ENCODE peak calls at places on chromosomes 1 and 21, in nine cellular contexts. N, F, J, X, H, V, Z, Q and O are unnamed samples.
A peak's percentile ranks its signal among the peaks of the same experiment; 100 is the strongest.

GRCh38 chr1:46622341-46622740 is 5.7 kb upstream of the MOB3C start:
- DNase-seq in N (no peak), F (peak; percentile 68), J (peak; percentile 75), X (no peak), H (no peak), V (no peak), Z (peak; percentile 48), Q (peak; percentile 63), O (no peak)

GRCh38 chr1:85894651-85895050 is 186.4 kb upstream of the ZNHIT6 start:
- DNase-seq in N (peak; percentile 11), F (no peak), J (peak; percentile 12), X (no peak), H (peak; percentile 43), V (no peak), Z (peak; percentile 44), Q (peak; percentile 50), O (no peak)

GRCh38 chr1:12150456-12151200 is 16.2 kb upstream of the TNFRSF1B start:
- DNase-seq in N (no peak), F (no peak), J (no peak), X (peak; percentile 70), H (no peak), V (no peak), Z (no peak), Q (no peak), O (no peak)

GRCh38 chr1:77671836-77672235 is 10.6 kb downstream of the ZZZ3 start:
- DNase-seq in N (no peak), F (no peak), J (peak; percentile 54), X (no peak), H (no peak), V (peak; percentile 4), Z (peak; percentile 47), Q (no peak), O (no peak)

GRCh38 chr1:41588334-41588875 is 103.9 kb upstream of the EDN2 start:
- DNase-seq in N (no peak), F (no peak), J (no peak), X (no peak), H (no peak), V (no peak), Z (no peak), Q (no peak), O (no peak)

GRCh38 chr21:42744520-42745445 is 91.4 kb downstream of the PDE9A start:
- DNase-seq in N (no peak), F (no peak), J (no peak), X (no peak), H (no peak), V (no peak), Z (no peak), Q (no peak), O (no peak)

GRCh38 chr1:63921357-63921756 is 147.5 kb downstream of the ROR1 start:
- DNase-seq in N (no peak), F (peak; percentile 47), J (no peak), X (no peak), H (no peak), V (no peak), Z (no peak), Q (no peak), O (no peak)

GRCh38 chr1:21607549-21608529 is 61.3 kb downstream of the RAP1GAP start:
- DNase-seq in N (no peak), F (peak; percentile 98), J (peak; percentile 63), X (peak; percentile 85), H (peak; percentile 99), V (peak; percentile 54), Z (peak; percentile 78), Q (peak; percentile 28), O (peak; percentile 67)

GRCh38 chr1:59499273-59499955 is 202.5 kb downstream of the FGGY start:
- DNase-seq in N (no peak), F (no peak), J (no peak), X (no peak), H (no peak), V (no peak), Z (peak; percentile 16), Q (no peak), O (no peak)

GRCh38 chr1:59502009-59502691 is 205.3 kb downstream of the FGGY start:
- DNase-seq in N (no peak), F (no peak), J (no peak), X (no peak), H (no peak), V (no peak), Z (peak; percentile 52), Q (no peak), O (no peak)

GRCh38 chr1:59498640-59499039 is 201.7 kb downstream of the FGGY start:
- DNase-seq in N (no peak), F (no peak), J (peak; percentile 31), X (no peak), H (no peak), V (no peak), Z (peak; percentile 75), Q (no peak), O (no peak)

GRCh38 chr1:59500970-59501742 is 204.3 kb downstream of the FGGY start:
- DNase-seq in N (no peak), F (no peak), J (no peak), X (no peak), H (no peak), V (no peak), Z (no peak), Q (no peak), O (no peak)

DNA sequence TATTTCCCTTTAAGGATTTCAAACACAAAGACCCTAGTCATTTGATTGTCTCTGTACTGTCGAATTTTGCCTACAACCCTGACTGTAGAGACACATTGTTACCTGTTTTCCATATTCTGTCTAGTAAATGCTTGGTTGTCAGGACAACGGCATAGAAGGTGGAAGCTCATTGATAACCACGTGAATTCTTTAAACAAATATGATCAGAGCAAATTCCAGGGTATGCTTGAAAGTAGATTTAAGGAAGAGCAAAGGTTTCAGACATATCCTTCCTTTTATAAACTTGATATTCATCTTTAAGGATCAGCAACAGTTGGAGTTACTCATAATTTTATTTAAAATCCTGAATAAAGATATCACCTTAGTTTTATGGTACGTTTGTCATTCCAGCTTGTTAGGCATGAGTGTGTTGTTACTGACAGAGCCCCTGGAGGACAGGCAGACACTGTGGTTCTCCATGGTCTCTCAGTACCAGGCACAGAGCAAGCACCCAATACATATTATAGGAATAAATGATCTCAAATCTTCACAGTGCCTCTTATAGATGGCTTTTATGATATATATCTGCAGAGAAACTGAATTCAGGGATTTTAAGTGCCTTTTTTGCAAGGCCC is 203.2 kb downstream of the FGGY start:
- DNase-seq in N (no peak), F (no peak), J (no peak), X (no peak), H (no peak), V (no peak), Z (no peak), Q (peak; percentile 22), O (no peak)
- TF ChIP-seq CTCF in N (no peak), F (no peak), J (no peak), X (no peak), H (no peak), V (no peak), Z (no peak), Q (no peak), O (no peak)

DNA sequence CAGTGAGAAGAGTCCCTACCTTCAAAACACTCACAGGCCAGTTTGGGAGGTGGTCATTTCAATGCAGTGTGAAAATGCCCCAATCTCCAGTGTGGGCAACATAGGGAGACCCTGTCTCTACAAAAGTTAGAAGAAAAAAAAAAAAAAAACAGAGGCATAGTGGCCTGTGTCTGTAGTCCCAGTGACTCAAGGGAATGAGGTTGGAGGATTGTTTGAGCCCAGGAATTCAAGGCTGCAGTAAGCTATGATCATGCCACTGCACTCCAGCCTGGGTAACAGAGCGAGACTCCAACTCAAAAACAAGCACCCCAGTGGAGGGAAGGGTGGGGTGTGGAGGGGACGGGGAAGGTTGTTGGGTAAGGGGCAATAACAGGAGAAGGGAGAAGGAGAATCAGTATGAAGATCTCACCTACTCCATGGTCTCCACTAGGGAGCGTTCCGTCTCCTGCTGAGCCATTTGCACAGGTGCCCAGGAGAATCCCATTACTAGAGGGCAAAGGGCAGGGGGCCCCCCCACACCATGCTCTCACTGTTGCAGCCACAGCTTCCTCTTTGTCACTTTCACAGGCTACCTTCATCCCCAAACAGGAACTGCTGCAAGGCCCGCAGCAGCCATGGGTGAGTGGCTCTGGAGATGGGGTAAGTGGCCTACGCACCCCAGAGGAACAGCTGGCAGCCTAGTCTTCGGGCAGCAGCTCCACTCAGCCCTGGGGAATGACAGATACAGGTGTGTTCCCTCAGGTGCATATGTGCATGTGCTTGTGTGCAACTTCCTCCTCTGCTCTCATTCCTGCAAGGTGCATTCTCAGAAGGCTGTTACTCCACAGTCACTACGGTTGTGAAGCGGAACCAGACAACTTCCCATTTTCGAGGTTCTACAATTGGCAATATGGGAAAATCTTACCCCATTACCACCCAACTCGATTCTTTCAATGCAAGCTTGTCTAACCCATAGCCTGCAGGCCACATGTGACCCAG is 87.9 kb upstream of the LYST start:
- DNase-seq in N (no peak), F (peak; percentile 62), J (peak; percentile 37), X (peak; percentile 84), H (no peak), V (no peak), Z (no peak), Q (no peak), O (no peak)
- TF ChIP-seq CTCF in N (no peak), F (no peak), J (no peak), X (peak; percentile 40), H (no peak), V (no peak), Z (no peak), Q (no peak), O (no peak)

GRCh38 chr1:223756002-223756775 is 43.9 kb downstream of the CAPN2 start:
- DNase-seq in N (no peak), F (no peak), J (no peak), X (no peak), H (peak; percentile 12), V (no peak), Z (no peak), Q (no peak), O (no peak)

GRCh38 chr1:223755432-223755792 is 43.1 kb downstream of the CAPN2 start:
- DNase-seq in N (no peak), F (no peak), J (no peak), X (no peak), H (no peak), V (no peak), Z (no peak), Q (no peak), O (no peak)

GRCh38 chr1:223752721-223753515 is 40.6 kb downstream of the CAPN2 start:
- DNase-seq in N (no peak), F (no peak), J (no peak), X (no peak), H (peak; percentile 19), V (no peak), Z (no peak), Q (no peak), O (no peak)

GRCh38 chr1:223756806-223757700 is 44.7 kb downstream of the CAPN2 start:
- DNase-seq in N (no peak), F (no peak), J (no peak), X (no peak), H (no peak), V (no peak), Z (no peak), Q (no peak), O (no peak)

DNA sequence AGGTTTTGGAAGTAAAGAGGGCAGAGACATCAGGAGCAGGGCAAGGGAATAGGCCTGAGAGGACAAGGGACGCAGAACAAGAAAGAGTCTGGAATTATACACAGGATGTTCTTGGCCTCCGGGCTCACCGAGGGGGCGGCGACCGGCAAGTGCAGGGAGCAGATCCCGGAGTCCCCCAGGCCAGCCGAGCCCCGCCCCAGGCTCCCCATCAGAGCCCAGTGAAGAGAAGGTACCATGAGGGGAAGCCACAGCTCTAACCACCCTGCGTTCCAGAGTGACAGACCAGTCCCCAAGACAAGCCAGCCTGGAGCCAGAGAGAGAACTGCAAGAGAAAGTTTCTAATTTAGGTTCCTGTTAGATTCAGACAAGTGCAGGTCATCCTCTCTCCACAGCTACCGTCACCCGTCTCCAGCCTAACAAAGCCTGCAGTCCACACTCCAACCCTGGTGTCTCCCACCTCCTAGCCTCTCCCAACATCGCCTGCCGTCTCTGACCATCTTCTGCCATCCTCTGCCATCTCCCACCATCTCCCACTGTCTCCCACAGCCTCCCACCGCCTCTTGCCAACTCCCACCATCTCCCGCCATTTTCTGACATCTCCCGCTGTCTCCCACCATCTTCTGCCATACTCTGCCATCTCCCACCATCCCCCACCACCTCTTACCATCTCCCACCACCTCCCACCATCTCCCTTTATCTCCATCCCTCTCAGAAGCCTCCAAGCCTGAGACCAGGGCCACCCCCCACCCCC is 42.5 kb downstream of the CAPN2 start:
- DNase-seq in N (no peak), F (no peak), J (no peak), X (no peak), H (no peak), V (no peak), Z (no peak), Q (no peak), O (no peak)
- TF ChIP-seq CTCF in N (no peak), F (no peak), J (no peak), X (no peak), H (no peak), V (no peak), Z (no peak), Q (no peak), O (no peak)

GRCh38 chr1:163443863-163444262 is 122.1 kb downstream of the NUF2 start:
- DNase-seq in N (no peak), F (no peak), J (no peak), X (no peak), H (no peak), V (no peak), Z (no peak), Q (no peak), O (no peak)
- TF ChIP-seq CTCF in N (no peak), F (no peak), J (no peak), X (no peak), H (no peak), V (no peak), Z (no peak), Q (no peak), O (no peak)